ENCODE peak calls at places on chromosomes 16 and 17, in six cellular contexts. One of them, this sample, is unnamed.

GRCh38 chr16:22189473-22190168 is 16.5 kb upstream of the EEF2K start:
- DNase-seq in H1: no peak
- DNase-seq in WTC11: no peak
- DNase-seq in A549: no peak
- DNase-seq in HepG2: no peak
- DNase-seq in endothelial cell of umbilical vein: peak; percentile 76
- DNase-seq in this sample: no peak

GRCh38 chr17:83101805-83102480 is 22.5 kb downstream of the METRNL start:
- DNase-seq in H1: no peak
- DNase-seq in WTC11: no peak
- DNase-seq in A549: no peak
- DNase-seq in HepG2: no peak
- DNase-seq in endothelial cell of umbilical vein: no peak
- DNase-seq in this sample: no peak

GRCh38 chr17:30344283-30345088 is 10.6 kb upstream of the TMIGD1 start:
- DNase-seq in H1: no peak
- DNase-seq in WTC11: no peak
- DNase-seq in A549: peak; percentile 85
- DNase-seq in HepG2: peak; percentile 96
- DNase-seq in endothelial cell of umbilical vein: peak; percentile 68
- DNase-seq in this sample: peak; percentile 43

GRCh38 chr17:82661717-82662683 is 13.8 kb upstream of the WDR45B start:
- DNase-seq in H1: no peak
- DNase-seq in WTC11: no peak
- DNase-seq in A549: no peak
- DNase-seq in HepG2: no peak
- DNase-seq in endothelial cell of umbilical vein: no peak
- DNase-seq in this sample: no peak

GRCh38 chr17:67629963-67630320 is 87.8 kb upstream of the NOL11 start:
- DNase-seq in H1: no peak
- DNase-seq in WTC11: no peak
- DNase-seq in A549: peak; percentile 56
- DNase-seq in HepG2: peak; percentile 24
- DNase-seq in endothelial cell of umbilical vein: peak; percentile 33
- DNase-seq in this sample: no peak

GRCh38 chr17:28841901-28842281 is 699 bp downstream of the FAM222B start:
- DNase-seq in H1: no peak
- DNase-seq in WTC11: peak; percentile 7
- DNase-seq in A549: no peak
- DNase-seq in HepG2: no peak
- DNase-seq in endothelial cell of umbilical vein: peak; percentile 53
- DNase-seq in this sample: no peak

GRCh38 chr17:40362696-40363479 is 1.6 kb downstream of the GJD3 start:
- DNase-seq in H1: no peak
- DNase-seq in WTC11: peak; percentile 92
- DNase-seq in A549: peak; percentile 93
- DNase-seq in HepG2: peak; percentile 85
- DNase-seq in endothelial cell of umbilical vein: peak; percentile 71
- DNase-seq in this sample: peak; percentile 90

GRCh38 chr16:1308036-1308976 is 1.1 kb upstream of the UBE2I start:
- DNase-seq in H1: no peak
- DNase-seq in WTC11: no peak
- DNase-seq in A549: peak; percentile 90
- DNase-seq in HepG2: peak; percentile 52
- DNase-seq in endothelial cell of umbilical vein: no peak
- DNase-seq in this sample: no peak

GRCh38 chr17:7855643-7856080 is 796 bp downstream of the TMEM88 start:
- DNase-seq in H1: no peak
- DNase-seq in WTC11: no peak
- DNase-seq in A549: no peak
- DNase-seq in HepG2: no peak
- DNase-seq in endothelial cell of umbilical vein: peak; percentile 50
- DNase-seq in this sample: no peak

GRCh38 chr16:46822270-46822669 is 8.7 kb downstream of the C16orf87 start:
- DNase-seq in H1: no peak
- DNase-seq in WTC11: no peak
- DNase-seq in A549: no peak
- DNase-seq in HepG2: no peak
- DNase-seq in endothelial cell of umbilical vein: no peak
- DNase-seq in this sample: no peak

GRCh38 chr16:15643453-15644305 is 725 bp upstream of the MARF1 start:
- DNase-seq in H1: no peak
- DNase-seq in WTC11: no peak
- DNase-seq in A549: peak; percentile 74
- DNase-seq in HepG2: peak; percentile 84
- DNase-seq in endothelial cell of umbilical vein: peak; percentile 73
- DNase-seq in this sample: peak; percentile 69

GRCh38 chr17:40350410-40351184 is 13.9 kb downstream of the GJD3 start:
- DNase-seq in H1: no peak
- DNase-seq in WTC11: no peak
- DNase-seq in A549: no peak
- DNase-seq in HepG2: no peak
- DNase-seq in endothelial cell of umbilical vein: no peak
- DNase-seq in this sample: no peak

GRCh38 chr17:77444653-77445029 is 303.9 kb downstream of the SEC14L1 start:
- DNase-seq in H1: no peak
- DNase-seq in WTC11: no peak
- DNase-seq in A549: no peak
- DNase-seq in HepG2: no peak
- DNase-seq in endothelial cell of umbilical vein: no peak
- DNase-seq in this sample: peak; percentile 61

GRCh38 chr17:1989135-1989534 is 36.0 kb downstream of the RTN4RL1 start:
- DNase-seq in H1: no peak
- DNase-seq in WTC11: no peak
- DNase-seq in A549: peak; percentile 55
- DNase-seq in HepG2: no peak
- DNase-seq in endothelial cell of umbilical vein: no peak
- DNase-seq in this sample: no peak

GRCh38 chr17:28391401-28391800 is 14.6 kb downstream of the SLC46A1 start:
- DNase-seq in H1: no peak
- DNase-seq in WTC11: no peak
- DNase-seq in A549: no peak
- DNase-seq in HepG2: no peak
- DNase-seq in endothelial cell of umbilical vein: no peak
- DNase-seq in this sample: no peak

GRCh38 chr17:54435966-54436365 is 464.7 kb upstream of the TOM1L1 start:
- DNase-seq in H1: no peak
- DNase-seq in WTC11: peak; percentile 11
- DNase-seq in A549: no peak
- DNase-seq in HepG2: no peak
- DNase-seq in endothelial cell of umbilical vein: no peak
- DNase-seq in this sample: no peak
- TF ChIP-seq JUN in H1: no peak
- TF ChIP-seq JUN in WTC11: no peak
- TF ChIP-seq JUN in A549: no peak
- TF ChIP-seq JUN in HepG2: no peak
- TF ChIP-seq JUN in endothelial cell of umbilical vein: no peak
- TF ChIP-seq JUN in this sample: no peak

GRCh38 chr16:52379551-52379950 is 167.4 kb downstream of the TOX3 start:
- DNase-seq in H1: no peak
- DNase-seq in WTC11: no peak
- DNase-seq in A549: no peak
- DNase-seq in HepG2: no peak
- DNase-seq in endothelial cell of umbilical vein: no peak
- DNase-seq in this sample: no peak

GRCh38 chr16:52372313-52372712 is 174.6 kb downstream of the TOX3 start:
- DNase-seq in H1: no peak
- DNase-seq in WTC11: no peak
- DNase-seq in A549: no peak
- DNase-seq in HepG2: no peak
- DNase-seq in endothelial cell of umbilical vein: no peak
- DNase-seq in this sample: no peak

DNA sequence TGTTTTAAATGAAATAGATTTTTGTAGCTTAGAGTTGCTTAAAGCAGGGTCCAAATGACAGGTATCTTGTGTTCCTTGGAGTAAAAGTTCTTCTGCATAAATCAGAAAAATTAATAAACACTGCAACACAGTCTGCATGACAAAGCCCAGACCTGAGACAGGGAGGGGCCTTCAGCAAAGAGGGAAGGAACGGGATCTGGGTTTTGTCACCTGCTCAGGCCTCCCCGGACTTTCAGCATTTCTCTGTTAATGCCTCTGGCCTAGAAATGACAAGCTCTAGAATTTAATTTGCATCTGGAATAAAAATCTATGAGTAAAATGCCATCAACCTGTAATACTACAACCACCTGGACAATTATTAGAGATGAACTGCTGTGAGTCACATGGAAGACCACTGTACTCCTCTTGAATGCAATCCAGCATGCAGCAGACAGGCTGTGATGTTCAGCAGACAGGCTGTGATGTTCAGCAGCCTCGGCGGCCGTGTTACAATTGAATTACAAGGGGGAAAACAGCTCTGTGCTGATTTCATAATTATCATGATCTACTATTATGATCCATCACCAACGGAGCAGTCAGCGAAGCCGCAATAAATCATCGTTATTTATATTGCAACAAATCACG is 170.2 kb downstream of the TOX3 start:
- DNase-seq in H1: no peak
- DNase-seq in WTC11: no peak
- DNase-seq in A549: no peak
- DNase-seq in HepG2: no peak
- DNase-seq in endothelial cell of umbilical vein: no peak
- DNase-seq in this sample: no peak
- TF ChIP-seq JUN in H1: no peak
- TF ChIP-seq JUN in WTC11: no peak
- TF ChIP-seq JUN in A549: no peak
- TF ChIP-seq JUN in HepG2: no peak
- TF ChIP-seq JUN in endothelial cell of umbilical vein: no peak
- TF ChIP-seq JUN in this sample: no peak

GRCh38 chr17:6325741-6326140 is 109.2 kb downstream of the AIPL1 start:
- DNase-seq in H1: no peak
- DNase-seq in WTC11: no peak
- DNase-seq in A549: no peak
- DNase-seq in HepG2: no peak
- DNase-seq in endothelial cell of umbilical vein: peak; percentile 47
- DNase-seq in this sample: no peak
- TF ChIP-seq JUN in H1: no peak
- TF ChIP-seq JUN in WTC11: no peak
- TF ChIP-seq JUN in A549: no peak
- TF ChIP-seq JUN in HepG2: no peak
- TF ChIP-seq JUN in endothelial cell of umbilical vein: no peak
- TF ChIP-seq JUN in this sample: no peak

DNA sequence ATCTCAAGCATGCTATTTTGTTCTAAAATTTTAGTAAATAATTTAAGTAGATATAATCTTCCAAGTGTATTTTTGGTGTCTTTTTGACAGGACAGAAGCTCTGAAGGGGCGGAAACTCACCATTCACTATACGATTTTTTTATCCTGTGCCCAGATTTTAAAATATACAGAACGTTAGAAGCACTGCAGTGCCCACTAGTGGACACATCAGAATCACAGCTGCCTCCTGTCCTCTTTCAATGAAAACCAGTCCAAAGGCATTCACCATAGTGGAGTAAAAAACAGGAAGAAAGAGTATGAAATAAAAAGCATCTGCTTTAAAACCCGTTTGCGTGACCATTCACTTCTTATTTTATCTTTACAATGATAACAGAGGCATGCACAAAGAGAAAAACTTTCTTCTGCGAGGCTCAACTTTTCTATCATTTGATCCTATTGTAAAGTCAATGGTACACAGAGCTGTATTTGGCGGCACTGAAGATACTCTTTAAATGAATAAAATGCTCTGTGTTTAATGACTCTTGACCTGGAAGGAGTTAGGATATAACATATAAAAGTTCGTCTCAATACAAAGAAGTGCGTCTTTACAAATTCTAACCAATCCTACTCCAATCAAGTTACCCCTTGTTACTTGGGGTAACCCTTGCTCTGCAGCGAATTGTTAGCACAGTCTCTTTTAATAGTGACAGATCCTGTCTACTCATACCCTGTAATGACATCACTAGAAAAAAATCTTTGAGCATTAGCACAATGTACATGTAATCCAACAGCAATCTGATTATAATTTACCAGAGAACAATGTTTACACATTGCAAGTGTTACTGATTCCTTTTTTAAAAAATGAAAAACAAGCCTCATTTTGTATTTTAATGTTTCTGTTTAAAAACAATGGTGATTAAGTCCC is 339.8 kb upstream of the PSMD7 start:
- DNase-seq in H1: no peak
- DNase-seq in WTC11: peak; percentile 73
- DNase-seq in A549: peak; percentile 52
- DNase-seq in HepG2: peak; percentile 50
- DNase-seq in endothelial cell of umbilical vein: peak; percentile 53
- DNase-seq in this sample: peak; percentile 54
- TF ChIP-seq JUN in H1: no peak
- TF ChIP-seq JUN in WTC11: no peak
- TF ChIP-seq JUN in A549: no peak
- TF ChIP-seq JUN in HepG2: no peak
- TF ChIP-seq JUN in endothelial cell of umbilical vein: no peak
- TF ChIP-seq JUN in this sample: no peak